ENCODE peak calls at places on chromosomes 16 and 17, in seven cellular contexts. P, M, K, I, Q, U and J are unnamed samples.

GRCh38 chr16:2061526-2061925 is 13.7 kb downstream of the TSC2 start:
- DNase-seq in Q (no peak), I (no peak), K (no peak), U (no peak), M (no peak), P (no peak), J (no peak)

GRCh38 chr17:39767147-39767546 is 29.4 kb downstream of the GRB7 start:
- DNase-seq in U (no peak), I (no peak), K (no peak), P (no peak), Q (no peak), M (no peak), J (no peak)

GRCh38 chr17:72121164-72122001 is 563 bp downstream of the SOX9 start:
- DNase-seq in K (peak), U (peak), M (peak), P (peak), I (peak), Q (peak), J (peak)

GRCh38 chr16:56989988-56990387 is 631 bp downstream of the NLRC5 start:
- DNase-seq in U (no peak), P (no peak), I (no peak), M (no peak), K (no peak), Q (no peak), J (peak)

GRCh38 chr17:40646791-40647548 is 648 bp downstream of the SMARCE1 start:
- DNase-seq in I (peak), U (peak), Q (peak), K (peak), M (peak), P (peak), J (no peak)

GRCh38 chr16:28313587-28313986 is 21.3 kb downstream of the SBK1 start:
- DNase-seq in U (no peak), I (no peak), P (no peak), M (no peak), Q (no peak), K (no peak), J (no peak)

GRCh38 chr17:7323731-7324437 is 5.3 kb downstream of the NEURL4 start:
- DNase-seq in P (peak), U (peak), Q (peak), I (peak), M (peak), K (peak), J (peak)

GRCh38 chr16:9122342-9122741 is 30.9 kb downstream of the HAPSTR1 start:
- DNase-seq in I (no peak), Q (no peak), U (no peak), P (no peak), M (no peak), K (no peak), J (no peak)

GRCh38 chr16:354971-355441 is 2.5 kb upstream of the AXIN1 start:
- DNase-seq in I (no peak), K (no peak), P (no peak), M (no peak), U (no peak), Q (no peak), J (no peak)

GRCh38 chr16:57814896-57815295 is 12.6 kb upstream of the KIFC3 start:
- DNase-seq in P (no peak), Q (no peak), K (no peak), M (no peak), I (no peak), U (no peak), J (no peak)

GRCh38 chr17:41654908-41655607 is 30.7 kb upstream of the KRT17 start:
- DNase-seq in M (no peak), P (no peak), K (no peak), U (no peak), Q (no peak), I (no peak), J (peak)

GRCh38 chr17:59807892-59808509 is 84.7 kb downstream of the TUBD1 start:
- DNase-seq in U (no peak), M (peak), P (no peak), K (no peak), Q (no peak), I (no peak), J (no peak)

GRCh38 chr17:44159519-44160210 is 10.8 kb upstream of the ASB16 start:
- DNase-seq in Q (no peak), U (peak), M (no peak), K (no peak), P (peak), I (no peak), J (no peak)

GRCh38 chr16:16144416-16144815 is 78.9 kb downstream of the ABCC6 start:
- DNase-seq in I (no peak), M (no peak), P (no peak), K (peak), Q (no peak), U (no peak), J (no peak)

GRCh38 chr16:49050607-49051006 is 231.0 kb downstream of the CBLN1 start:
- DNase-seq in M (peak), P (no peak), I (no peak), U (peak), Q (no peak), K (no peak), J (no peak)

GRCh38 chr17:79984877-79985276 is 50.8 kb downstream of the TBC1D16 start:
- DNase-seq in P (no peak), Q (peak), M (no peak), U (no peak), I (no peak), K (no peak), J (peak)

GRCh38 chr17:44002141-44002848 is 2.1 kb upstream of the NAGS start:
- DNase-seq in M (peak), U (peak), Q (no peak), K (peak), P (peak), I (no peak), J (no peak)

GRCh38 chr17:50210249-50211225 is 9.1 kb upstream of the COL1A1 start:
- DNase-seq in M (peak), K (peak), Q (peak), P (peak), I (peak), U (peak), J (peak)

GRCh38 chr17:61500287-61500686 is 48.1 kb downstream of the TBX4 start:
- DNase-seq in I (no peak), M (no peak), U (no peak), P (no peak), K (no peak), Q (no peak), J (no peak)

GRCh38 chr16:18958621-18959578 is 24.8 kb upstream of the TMC7 start:
- DNase-seq in K (no peak), U (no peak), Q (no peak), M (peak), P (no peak), I (peak), J (no peak)

GRCh38 chr16:80317132-80318098 is 223.4 kb upstream of the DYNLRB2 start:
- DNase-seq in M (no peak), U (no peak), P (no peak), Q (peak), I (peak), K (peak), J (peak)

GRCh38 chr16:20740007-20740883 is 1.4 kb downstream of the THUMPD1 start:
- DNase-seq in U (peak), Q (peak), M (peak), P (no peak), I (no peak), K (peak), J (no peak)

GRCh38 chr16:47664653-47665325 is 203.7 kb downstream of the PHKB start:
- DNase-seq in Q (no peak), P (peak), U (no peak), K (peak), I (no peak), M (peak), J (no peak)

GRCh38 chr16:49352923-49353322 is 20.7 kb upstream of the C16orf78 start:
- DNase-seq in Q (peak), I (peak), U (peak), M (no peak), K (peak), P (no peak), J (peak)

GRCh38 chr17:64411999-64412771 is 21.5 kb upstream of the PECAM1 start:
- DNase-seq in Q (peak), U (peak), K (no peak), M (peak), I (peak), P (peak), J (peak)

GRCh38 chr16:89155184-89155679 is 16.3 kb upstream of the CDH15 start:
- DNase-seq in Q (no peak), P (peak), K (no peak), M (peak), U (peak), I (no peak), J (no peak)

GRCh38 chr16:53988136-53988535 is 284.2 kb downstream of the FTO start:
- DNase-seq in U (no peak), K (no peak), P (no peak), M (no peak), Q (no peak), I (no peak), J (no peak)

GRCh38 chr16:49978569-49979326 is 46.3 kb upstream of the CNEP1R1 start:
- DNase-seq in I (no peak), M (no peak), U (no peak), P (no peak), Q (no peak), K (no peak), J (no peak)

GRCh38 chr16:11497329-11497805 is 89.4 kb downstream of the LITAF start:
- DNase-seq in P (peak), K (peak), Q (peak), I (peak), U (peak), M (peak), J (peak)

GRCh38 chr17:35433075-35433894 is 985 bp upstream of the SLFN12 start:
- DNase-seq in U (peak), P (peak), Q (peak), I (peak), M (peak), K (peak), J (peak)
- H3K4me3 ChIP-seq in U (no peak), P (peak), Q (peak), I (peak), M (peak), K (no peak), J (peak)

GRCh38 chr16:73066321-73066926 is 18.5 kb upstream of the ZFHX3 start:
- DNase-seq in I (peak), K (no peak), U (no peak), M (no peak), Q (peak), P (no peak), J (peak)
- H3K4me3 ChIP-seq in I (peak), K (no peak), U (peak), M (no peak), Q (peak), P (no peak), J (peak)

DNA sequence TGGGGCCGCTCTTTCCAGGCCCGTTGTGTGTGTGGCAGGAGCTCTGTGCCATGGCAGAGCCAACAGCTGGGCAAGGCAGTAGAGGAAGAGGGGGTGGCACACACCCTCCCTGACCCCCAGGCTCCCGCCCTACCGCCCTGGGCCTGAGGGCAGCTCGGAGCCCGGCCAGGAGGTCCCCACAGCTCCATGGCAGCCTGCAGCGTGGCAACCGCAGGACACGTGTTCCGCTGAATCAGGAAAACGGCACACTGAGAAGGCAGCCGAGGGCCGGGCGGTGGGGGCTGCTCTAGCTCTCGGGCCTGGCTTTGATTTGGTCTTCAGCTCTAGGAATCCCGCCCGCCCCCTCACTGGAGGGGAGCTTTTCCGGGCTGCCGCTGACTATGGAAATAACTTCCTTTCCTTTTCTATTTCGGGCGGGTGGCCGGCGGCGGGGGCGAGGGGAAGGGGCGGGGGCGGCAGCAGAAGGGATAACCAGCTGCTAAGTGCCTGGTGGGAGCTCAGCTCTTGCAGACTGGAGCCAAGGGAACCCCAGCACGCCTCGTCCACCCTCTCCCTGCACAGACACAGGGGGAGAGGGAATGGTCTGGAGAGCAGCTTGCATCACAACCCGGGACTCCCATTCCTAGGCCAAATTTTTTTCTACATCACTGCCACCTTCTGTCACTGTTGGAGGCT is 24.7 kb upstream of the MRPS23 start:
- DNase-seq in I (peak), M (peak), U (peak), P (peak), Q (peak), K (no peak), J (peak)
- H3K4me3 ChIP-seq in I (no peak), M (peak), U (peak), P (peak), Q (peak), K (peak), J (peak)

DNA sequence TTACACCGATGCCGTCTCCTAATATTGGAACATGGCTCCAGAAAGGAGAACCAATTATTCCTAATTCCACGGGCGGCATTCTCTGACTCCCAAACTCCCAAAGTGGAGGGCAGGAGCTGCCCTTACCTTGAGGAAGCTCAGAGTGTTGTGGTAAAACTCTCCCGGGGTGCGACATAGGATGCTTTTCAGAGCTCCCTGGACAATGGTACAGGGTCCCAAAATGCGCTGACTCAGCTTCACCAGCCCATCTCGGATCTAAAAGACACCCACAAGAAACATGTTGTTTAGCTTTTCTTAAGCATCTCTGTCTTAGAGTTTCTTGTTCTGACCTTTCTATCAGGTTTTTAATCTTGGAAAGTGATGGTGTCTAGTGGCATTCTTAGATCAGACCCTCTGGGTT is 6.7 kb downstream of the TAT start:
- DNase-seq in K (no peak), M (no peak), P (no peak), U (no peak), I (no peak), Q (no peak), J (no peak)
- H3K4me3 ChIP-seq in K (no peak), M (no peak), P (no peak), U (no peak), I (no peak), Q (no peak), J (no peak)